ENCODE peak calls at places on chromosome 1, in nine cellular contexts. One of them, this sample, is unnamed.

GRCh38 chr1:21607549-21608529 is 61.3 kb downstream of the RAP1GAP start:
- DNase-seq in choroid plexus epithelial cell: peak
- DNase-seq in cardiac muscle cell: peak
- DNase-seq in esophagus squamous epithelium: no peak
- DNase-seq in psoas muscle: peak
- DNase-seq in lower leg skin: no peak
- DNase-seq in HFFc6: peak
- DNase-seq in Calu3: peak
- DNase-seq in GM20000: peak
- DNase-seq in this sample: peak

GRCh38 chr1:155107309-155108283 is 20.1 kb upstream of the EFNA1 start:
- DNase-seq in GM20000: no peak
- DNase-seq in esophagus squamous epithelium: no peak
- DNase-seq in Calu3: no peak
- DNase-seq in HFFc6: no peak
- DNase-seq in cardiac muscle cell: no peak
- DNase-seq in lower leg skin: no peak
- DNase-seq in psoas muscle: no peak
- DNase-seq in choroid plexus epithelial cell: no peak
- DNase-seq in this sample: no peak

GRCh38 chr1:42173155-42173933 is 8.8 kb upstream of the GUCA2A start:
- DNase-seq in Calu3: peak
- DNase-seq in choroid plexus epithelial cell: peak
- DNase-seq in GM20000: peak
- DNase-seq in cardiac muscle cell: peak
- DNase-seq in psoas muscle: peak
- DNase-seq in HFFc6: peak
- DNase-seq in lower leg skin: peak
- DNase-seq in esophagus squamous epithelium: no peak
- DNase-seq in this sample: peak

GRCh38 chr1:160777486-160778089 is 18.4 kb upstream of the LY9 start:
- DNase-seq in lower leg skin: no peak
- DNase-seq in GM20000: peak
- DNase-seq in cardiac muscle cell: peak
- DNase-seq in choroid plexus epithelial cell: peak
- DNase-seq in psoas muscle: no peak
- DNase-seq in Calu3: peak
- DNase-seq in HFFc6: no peak
- DNase-seq in esophagus squamous epithelium: no peak
- DNase-seq in this sample: no peak

GRCh38 chr1:59814180-59814900 is 409 bp upstream of the HOOK1 start:
- DNase-seq in Calu3: peak
- DNase-seq in HFFc6: no peak
- DNase-seq in choroid plexus epithelial cell: peak
- DNase-seq in esophagus squamous epithelium: peak
- DNase-seq in GM20000: peak
- DNase-seq in psoas muscle: peak
- DNase-seq in cardiac muscle cell: peak
- DNase-seq in lower leg skin: peak
- DNase-seq in this sample: peak

GRCh38 chr1:110050602-110051261 is 16.3 kb downstream of the STRIP1 start:
- DNase-seq in GM20000: no peak
- DNase-seq in psoas muscle: no peak
- DNase-seq in esophagus squamous epithelium: no peak
- DNase-seq in HFFc6: peak
- DNase-seq in lower leg skin: no peak
- DNase-seq in Calu3: no peak
- DNase-seq in choroid plexus epithelial cell: no peak
- DNase-seq in cardiac muscle cell: no peak
- DNase-seq in this sample: no peak

GRCh38 chr1:42165511-42166210 is 1.1 kb upstream of the GUCA2A start:
- DNase-seq in lower leg skin: no peak
- DNase-seq in Calu3: peak
- DNase-seq in psoas muscle: no peak
- DNase-seq in choroid plexus epithelial cell: peak
- DNase-seq in GM20000: no peak
- DNase-seq in cardiac muscle cell: peak
- DNase-seq in HFFc6: peak
- DNase-seq in esophagus squamous epithelium: no peak
- DNase-seq in this sample: no peak

GRCh38 chr1:231844986-231845502 is 218.5 kb downstream of the DISC1 start:
- DNase-seq in HFFc6: no peak
- DNase-seq in esophagus squamous epithelium: no peak
- DNase-seq in psoas muscle: no peak
- DNase-seq in Calu3: no peak
- DNase-seq in choroid plexus epithelial cell: peak
- DNase-seq in GM20000: no peak
- DNase-seq in cardiac muscle cell: no peak
- DNase-seq in lower leg skin: no peak
- DNase-seq in this sample: no peak

GRCh38 chr1:2108877-2109580 is 58.8 kb downstream of the PRKCZ start:
- DNase-seq in Calu3: no peak
- DNase-seq in HFFc6: no peak
- DNase-seq in choroid plexus epithelial cell: no peak
- DNase-seq in GM20000: no peak
- DNase-seq in lower leg skin: no peak
- DNase-seq in psoas muscle: peak
- DNase-seq in esophagus squamous epithelium: no peak
- DNase-seq in cardiac muscle cell: no peak
- DNase-seq in this sample: no peak

GRCh38 chr1:2106681-2107405 is 56.6 kb downstream of the PRKCZ start:
- DNase-seq in psoas muscle: peak
- DNase-seq in lower leg skin: no peak
- DNase-seq in HFFc6: no peak
- DNase-seq in Calu3: no peak
- DNase-seq in choroid plexus epithelial cell: no peak
- DNase-seq in esophagus squamous epithelium: no peak
- DNase-seq in cardiac muscle cell: no peak
- DNase-seq in GM20000: no peak
- DNase-seq in this sample: no peak

GRCh38 chr1:2109581-2110021 is 59.4 kb downstream of the PRKCZ start:
- DNase-seq in GM20000: no peak
- DNase-seq in esophagus squamous epithelium: no peak
- DNase-seq in choroid plexus epithelial cell: no peak
- DNase-seq in psoas muscle: peak
- DNase-seq in cardiac muscle cell: no peak
- DNase-seq in Calu3: no peak
- DNase-seq in lower leg skin: no peak
- DNase-seq in HFFc6: no peak
- DNase-seq in this sample: peak

GRCh38 chr1:2107586-2108212 is 57.5 kb downstream of the PRKCZ start:
- DNase-seq in GM20000: no peak
- DNase-seq in lower leg skin: no peak
- DNase-seq in choroid plexus epithelial cell: no peak
- DNase-seq in Calu3: no peak
- DNase-seq in cardiac muscle cell: no peak
- DNase-seq in HFFc6: no peak
- DNase-seq in esophagus squamous epithelium: no peak
- DNase-seq in psoas muscle: peak
- DNase-seq in this sample: no peak

GRCh38 chr1:2108213-2108876 is 58.1 kb downstream of the PRKCZ start:
- DNase-seq in psoas muscle: peak
- DNase-seq in Calu3: no peak
- DNase-seq in choroid plexus epithelial cell: peak
- DNase-seq in HFFc6: no peak
- DNase-seq in GM20000: no peak
- DNase-seq in esophagus squamous epithelium: no peak
- DNase-seq in lower leg skin: no peak
- DNase-seq in cardiac muscle cell: peak
- DNase-seq in this sample: no peak
- TF ChIP-seq CTCF in psoas muscle: peak
- TF ChIP-seq CTCF in Calu3: no peak
- TF ChIP-seq CTCF in choroid plexus epithelial cell: peak
- TF ChIP-seq CTCF in HFFc6: peak
- TF ChIP-seq CTCF in GM20000: no peak
- TF ChIP-seq CTCF in esophagus squamous epithelium: no peak
- TF ChIP-seq CTCF in lower leg skin: no peak
- TF ChIP-seq CTCF in cardiac muscle cell: peak
- TF ChIP-seq CTCF in this sample: peak

GRCh38 chr1:43592051-43592665 is 57.8 kb upstream of the KDM4A start:
- DNase-seq in lower leg skin: no peak
- DNase-seq in psoas muscle: no peak
- DNase-seq in esophagus squamous epithelium: no peak
- DNase-seq in HFFc6: no peak
- DNase-seq in GM20000: no peak
- DNase-seq in cardiac muscle cell: no peak
- DNase-seq in Calu3: no peak
- DNase-seq in choroid plexus epithelial cell: no peak
- DNase-seq in this sample: no peak
- TF ChIP-seq CTCF in lower leg skin: no peak
- TF ChIP-seq CTCF in psoas muscle: no peak
- TF ChIP-seq CTCF in esophagus squamous epithelium: no peak
- TF ChIP-seq CTCF in HFFc6: no peak
- TF ChIP-seq CTCF in GM20000: no peak
- TF ChIP-seq CTCF in cardiac muscle cell: no peak
- TF ChIP-seq CTCF in Calu3: no peak
- TF ChIP-seq CTCF in choroid plexus epithelial cell: no peak
- TF ChIP-seq CTCF in this sample: no peak

GRCh38 chr1:85225624-85226380 is 25.0 kb upstream of the SYDE2 start:
- DNase-seq in esophagus squamous epithelium: no peak
- DNase-seq in Calu3: no peak
- DNase-seq in lower leg skin: no peak
- DNase-seq in psoas muscle: no peak
- DNase-seq in HFFc6: no peak
- DNase-seq in cardiac muscle cell: no peak
- DNase-seq in GM20000: no peak
- DNase-seq in choroid plexus epithelial cell: peak
- DNase-seq in this sample: no peak

GRCh38 chr1:85224734-85225623 is 24.2 kb upstream of the SYDE2 start:
- DNase-seq in HFFc6: no peak
- DNase-seq in lower leg skin: no peak
- DNase-seq in cardiac muscle cell: no peak
- DNase-seq in psoas muscle: no peak
- DNase-seq in Calu3: peak
- DNase-seq in esophagus squamous epithelium: no peak
- DNase-seq in choroid plexus epithelial cell: peak
- DNase-seq in GM20000: no peak
- DNase-seq in this sample: no peak

GRCh38 chr1:85228952-85229351 is 28.1 kb upstream of the SYDE2 start:
- DNase-seq in GM20000: no peak
- DNase-seq in esophagus squamous epithelium: no peak
- DNase-seq in psoas muscle: no peak
- DNase-seq in choroid plexus epithelial cell: no peak
- DNase-seq in HFFc6: no peak
- DNase-seq in lower leg skin: no peak
- DNase-seq in Calu3: no peak
- DNase-seq in cardiac muscle cell: no peak
- DNase-seq in this sample: no peak

GRCh38 chr1:85229574-85230097 is 28.8 kb upstream of the SYDE2 start:
- DNase-seq in Calu3: peak
- DNase-seq in esophagus squamous epithelium: no peak
- DNase-seq in lower leg skin: no peak
- DNase-seq in psoas muscle: no peak
- DNase-seq in GM20000: no peak
- DNase-seq in cardiac muscle cell: no peak
- DNase-seq in choroid plexus epithelial cell: no peak
- DNase-seq in HFFc6: no peak
- DNase-seq in this sample: no peak

DNA sequence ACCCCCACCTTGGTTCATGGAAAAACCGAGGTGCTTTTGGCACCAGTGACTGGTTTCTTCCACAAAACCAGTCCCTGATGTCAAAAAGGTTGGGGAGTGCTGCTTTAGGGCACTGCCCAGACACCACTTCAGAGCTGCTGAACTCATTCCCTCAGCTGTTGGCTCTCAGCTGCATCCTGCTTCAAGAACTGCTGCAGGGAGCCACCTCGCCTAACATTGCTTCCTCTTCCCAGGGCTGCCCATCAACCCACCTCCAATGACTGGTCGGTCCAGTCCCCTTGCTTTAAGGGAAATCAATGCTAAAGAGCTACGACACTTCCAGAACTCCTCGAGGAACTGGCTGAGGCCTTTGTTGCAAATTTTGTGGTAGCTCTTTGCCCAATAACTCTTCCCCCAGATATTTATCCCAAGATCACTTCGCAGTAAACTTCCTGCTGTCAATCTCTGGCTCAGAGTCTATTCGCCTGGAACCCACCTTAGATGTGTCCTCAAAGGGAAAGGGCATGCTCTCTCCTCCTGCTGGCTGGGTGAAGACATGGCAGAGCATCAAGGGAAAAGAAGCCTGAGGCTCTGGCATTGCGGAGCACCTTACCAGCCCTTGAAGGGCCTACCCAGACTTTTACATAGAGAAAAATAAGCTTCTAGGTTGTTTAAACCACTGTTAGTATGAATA is 29.0 kb downstream of the C1orf52 start:
- DNase-seq in HFFc6: no peak
- DNase-seq in esophagus squamous epithelium: no peak
- DNase-seq in cardiac muscle cell: no peak
- DNase-seq in lower leg skin: no peak
- DNase-seq in psoas muscle: no peak
- DNase-seq in Calu3: peak
- DNase-seq in choroid plexus epithelial cell: no peak
- DNase-seq in GM20000: no peak
- DNase-seq in this sample: no peak
- TF ChIP-seq CTCF in HFFc6: peak
- TF ChIP-seq CTCF in esophagus squamous epithelium: no peak
- TF ChIP-seq CTCF in cardiac muscle cell: peak
- TF ChIP-seq CTCF in lower leg skin: no peak
- TF ChIP-seq CTCF in psoas muscle: no peak
- TF ChIP-seq CTCF in Calu3: peak
- TF ChIP-seq CTCF in choroid plexus epithelial cell: peak
- TF ChIP-seq CTCF in GM20000: no peak
- TF ChIP-seq CTCF in this sample: no peak

GRCh38 chr1:9251501-9251900 is 16.9 kb downstream of the H6PD start:
- DNase-seq in esophagus squamous epithelium: no peak
- DNase-seq in lower leg skin: no peak
- DNase-seq in cardiac muscle cell: no peak
- DNase-seq in Calu3: no peak
- DNase-seq in choroid plexus epithelial cell: no peak
- DNase-seq in psoas muscle: peak
- DNase-seq in GM20000: no peak
- DNase-seq in HFFc6: no peak
- DNase-seq in this sample: no peak

GRCh38 chr1:9250336-9250585 is 15.7 kb downstream of the H6PD start:
- DNase-seq in lower leg skin: no peak
- DNase-seq in cardiac muscle cell: peak
- DNase-seq in Calu3: no peak
- DNase-seq in psoas muscle: no peak
- DNase-seq in choroid plexus epithelial cell: no peak
- DNase-seq in HFFc6: no peak
- DNase-seq in GM20000: no peak
- DNase-seq in esophagus squamous epithelium: no peak
- DNase-seq in this sample: no peak

GRCh38 chr1:9253706-9254105 is 19.1 kb downstream of the H6PD start:
- DNase-seq in cardiac muscle cell: peak
- DNase-seq in choroid plexus epithelial cell: peak
- DNase-seq in esophagus squamous epithelium: no peak
- DNase-seq in Calu3: no peak
- DNase-seq in HFFc6: no peak
- DNase-seq in psoas muscle: no peak
- DNase-seq in GM20000: no peak
- DNase-seq in lower leg skin: no peak
- DNase-seq in this sample: no peak

GRCh38 chr1:9250586-9251381 is 16.2 kb downstream of the H6PD start:
- DNase-seq in esophagus squamous epithelium: no peak
- DNase-seq in lower leg skin: no peak
- DNase-seq in choroid plexus epithelial cell: peak
- DNase-seq in Calu3: no peak
- DNase-seq in HFFc6: no peak
- DNase-seq in GM20000: no peak
- DNase-seq in psoas muscle: peak
- DNase-seq in cardiac muscle cell: no peak
- DNase-seq in this sample: no peak

DNA sequence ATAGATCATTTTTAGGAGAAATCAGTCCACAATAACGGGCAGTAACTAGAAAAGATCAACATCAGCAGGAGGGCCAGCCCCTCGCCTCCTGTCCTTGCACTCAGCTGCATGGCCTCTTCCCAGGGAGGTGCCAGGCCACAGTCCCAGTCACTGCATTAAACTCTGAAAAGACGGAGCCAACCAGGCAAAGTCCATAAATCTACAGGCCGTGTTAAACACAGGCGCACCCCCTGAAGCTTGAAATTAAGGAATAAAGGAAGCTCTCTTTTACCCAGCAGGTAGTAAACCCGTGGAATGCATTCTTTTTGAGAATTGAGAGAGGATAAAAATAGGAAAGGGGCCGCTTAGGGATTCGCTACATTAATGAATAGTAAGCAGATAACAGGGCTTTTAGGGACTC is 18.4 kb downstream of the H6PD start:
- DNase-seq in esophagus squamous epithelium: no peak
- DNase-seq in HFFc6: no peak
- DNase-seq in lower leg skin: no peak
- DNase-seq in cardiac muscle cell: no peak
- DNase-seq in choroid plexus epithelial cell: no peak
- DNase-seq in psoas muscle: no peak
- DNase-seq in GM20000: no peak
- DNase-seq in Calu3: no peak
- DNase-seq in this sample: no peak
- TF ChIP-seq CTCF in esophagus squamous epithelium: no peak
- TF ChIP-seq CTCF in HFFc6: no peak
- TF ChIP-seq CTCF in lower leg skin: no peak
- TF ChIP-seq CTCF in cardiac muscle cell: no peak
- TF ChIP-seq CTCF in choroid plexus epithelial cell: no peak
- TF ChIP-seq CTCF in psoas muscle: no peak
- TF ChIP-seq CTCF in GM20000: no peak
- TF ChIP-seq CTCF in Calu3: no peak
- TF ChIP-seq CTCF in this sample: no peak

This sample was measured in dorsolateral prefrontal cortex.